ENCODE peak calls at places on chromosomes 5 and 9, in five cellular contexts. E, G, J, N and B are unnamed samples.

GRCh38 chr5:71988808-71989207 is 118.5 kb upstream of the MAP1B start:
- DNase-seq in J (no peak), G (no peak), E (no peak), N (no peak), B (no peak)

GRCh38 chr9:88092699-88093359 is 45.4 kb downstream of the SPATA31C2 start:
- DNase-seq in J (no peak), N (no peak), G (no peak), E (no peak), B (no peak)

GRCh38 chr9:98479449-98479848 is 224.0 kb upstream of the TBC1D2 start:
- DNase-seq in E (no peak), N (no peak), J (no peak), G (no peak), B (no peak)

GRCh38 chr5:79640571-79641055 is 28.4 kb downstream of the TENT2 start:
- DNase-seq in G (no peak), E (no peak), J (no peak), N (no peak), B (no peak)

GRCh38 chr9:97766092-97766491 is 69.0 kb upstream of the XPA start:
- DNase-seq in J (no peak), N (no peak), G (no peak), E (no peak), B (no peak)

GRCh38 chr5:78151594-78152271 is 142.8 kb downstream of the AP3B1 start:
- DNase-seq in N (no peak), G (no peak), E (no peak), J (no peak), B (no peak)

GRCh38 chr9:22201256-22201655 is 192.2 kb upstream of the CDKN2B start:
- DNase-seq in J (no peak), G (no peak), E (no peak), N (no peak), B (no peak)

GRCh38 chr5:137566118-137566541 is 67.0 kb upstream of the SPOCK1 start:
- DNase-seq in N (no peak), G (no peak), J (no peak), E (no peak), B (no peak)

GRCh38 chr5:38831909-38832308 is 13.9 kb upstream of the OSMR start:
- DNase-seq in N (no peak), E (peak; percentile 42), J (no peak), G (no peak), B (no peak)

GRCh38 chr9:100690438-100690837 is 112.6 kb downstream of the CAVIN4 start:
- DNase-seq in J (no peak), E (no peak), G (peak; percentile 24), N (peak; percentile 44), B (no peak)

GRCh38 chr5:32711693-32712462 is 757 bp downstream of the NPR3 start:
- DNase-seq in G (no peak), J (no peak), N (no peak), E (no peak), B (no peak)

GRCh38 chr9:134735441-134736175 is 94.0 kb downstream of the COL5A1 start:
- DNase-seq in J (no peak), E (no peak), N (no peak), G (no peak), B (no peak)

GRCh38 chr9:114282507-114282906 is 40.4 kb upstream of the ORM1 start:
- DNase-seq in N (no peak), E (no peak), G (no peak), J (no peak), B (peak; percentile 10)

GRCh38 chr9:35659340-35659739 is 1.2 kb downstream of the CCDC107 start:
- DNase-seq in J (no peak), N (no peak), G (peak; percentile 63), E (no peak), B (no peak)

GRCh38 chr5:174910245-174910737 is 185.9 kb downstream of the MSX2 start:
- DNase-seq in E (peak; percentile 48), N (peak; percentile 86), G (peak; percentile 71), J (peak; percentile 6), B (peak; percentile 20)

GRCh38 chr5:139817362-139817761 is 21.8 kb downstream of the PSD2 start:
- DNase-seq in G (no peak), N (no peak), J (no peak), E (no peak), B (no peak)

GRCh38 chr9:88767504-88767790 is 223.8 kb upstream of the S1PR3 start:
- DNase-seq in N (no peak), J (no peak), G (no peak), E (no peak), B (no peak)

GRCh38 chr5:131375351-131375750 is 111.5 kb downstream of the CDC42SE2 start:
- DNase-seq in J (no peak), E (no peak), G (no peak), N (no peak), B (no peak)

GRCh38 chr9:121440265-121440664 is 59.4 kb downstream of the GGTA1 start:
- DNase-seq in E (peak; percentile 47), J (no peak), N (no peak), G (peak; percentile 41), B (no peak)

GRCh38 chr9:132804576-132805295 is 73.3 kb downstream of the AK8 start:
- DNase-seq in G (no peak), J (no peak), N (no peak), E (peak; percentile 7), B (no peak)

GRCh38 chr5:116764941-116765340 is 190.3 kb upstream of the SEMA6A start:
- DNase-seq in E (no peak), J (no peak), N (no peak), G (no peak), B (no peak)

GRCh38 chr5:167442922-167443321 is 848.5 kb upstream of the WWC1 start:
- DNase-seq in N (peak; percentile 22), G (peak; percentile 10), J (no peak), E (no peak), B (no peak)

GRCh38 chr5:151772868-151773561 is 1.3 kb downstream of the G3BP1 start:
- DNase-seq in N (no peak), E (peak; percentile 22), J (no peak), G (no peak), B (peak; percentile 3)

GRCh38 chr9:107484117-107484723 is 5.3 kb downstream of the KLF4 start:
- DNase-seq in G (peak; percentile 78), N (peak; percentile 67), J (peak; percentile 28), E (peak; percentile 69), B (peak; percentile 39)

GRCh38 chr5:21806943-21807342 is 1046.2 kb downstream of the CDH12 start:
- DNase-seq in G (peak; percentile 71), N (no peak), J (no peak), E (peak; percentile 73), B (no peak)

GRCh38 chr5:172048539-172049101 is 42.2 kb upstream of the FBXW11 start:
- DNase-seq in N (no peak), J (no peak), E (no peak), G (no peak), B (no peak)